ENCODE peak calls at places on chromosomes 2 and 18, in eight cellular contexts. R is AG04449, Z is lung, N is GM12865, L is uterus, A is GM20000, W is A673, B is H9. O is an unnamed sample.

GRCh38 chr2:151534001-151534400 is 124.3 kb downstream of the RIF1 start:
- DNase-seq in Z (no peak), W (no peak), L (no peak), B (no peak), A (no peak), N (no peak), R (no peak), O (no peak)

GRCh38 chr2:240240017-240240416 is 99.6 kb upstream of the OTOS start:
- DNase-seq in W (no peak), A (no peak), Z (peak), L (no peak), R (no peak), N (no peak), B (no peak), O (no peak)

GRCh38 chr18:28606686-28607085 is 429.8 kb upstream of the CDH2 start:
- DNase-seq in L (no peak), B (no peak), W (no peak), Z (no peak), R (no peak), N (no peak), A (no peak), O (no peak)

GRCh38 chr2:227164745-227165350 is 424 bp downstream of the COL4A3 start:
- DNase-seq in L (no peak), N (peak), B (peak), Z (no peak), W (no peak), R (no peak), A (peak), O (peak)

GRCh38 chr2:38301340-38301968 is 75.6 kb downstream of the ATL2 start:
- DNase-seq in W (no peak), L (no peak), N (peak), R (no peak), A (peak), B (peak), Z (no peak), O (peak)

GRCh38 chr18:23921716-23922285 is 92.8 kb upstream of the TTC39C start:
- DNase-seq in N (no peak), W (peak), A (no peak), L (no peak), Z (no peak), R (no peak), B (peak), O (no peak)

GRCh38 chr2:102114290-102114721 is 28.2 kb upstream of the IL1R1 start:
- DNase-seq in W (peak), B (no peak), R (peak), A (no peak), Z (no peak), L (no peak), N (peak), O (no peak)

GRCh38 chr2:238030422-238031155 is 30.2 kb upstream of the SCLY start:
- DNase-seq in W (no peak), B (no peak), A (no peak), Z (no peak), R (no peak), N (no peak), L (no peak), O (no peak)

DNA sequence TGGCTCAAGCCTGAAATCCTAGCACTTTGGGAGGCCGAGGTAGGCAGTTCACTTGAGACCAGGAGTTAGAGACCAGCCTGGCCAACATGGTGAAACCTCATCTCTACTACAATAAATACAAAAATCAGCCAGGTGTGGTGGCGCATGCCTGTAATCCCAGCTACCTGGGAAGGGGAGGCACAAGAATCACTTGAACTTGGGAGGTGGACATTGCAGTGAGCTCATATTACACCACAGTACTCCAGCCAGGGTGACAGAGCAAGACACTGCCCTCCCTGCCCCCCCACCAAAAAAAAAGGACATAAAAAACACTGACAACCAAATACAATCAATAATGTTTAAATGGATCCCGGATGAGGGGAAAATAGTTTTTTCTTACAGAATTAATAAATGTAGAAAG is 7.8 kb downstream of the TIA1 start:
- DNase-seq in W (no peak), Z (no peak), N (no peak), B (no peak), R (no peak), L (no peak), A (no peak), O (peak)
- TF ChIP-seq CTCF in W (no peak), Z (no peak), N (no peak), B (no peak), R (no peak), L (no peak), A (no peak), O (no peak)

DNA sequence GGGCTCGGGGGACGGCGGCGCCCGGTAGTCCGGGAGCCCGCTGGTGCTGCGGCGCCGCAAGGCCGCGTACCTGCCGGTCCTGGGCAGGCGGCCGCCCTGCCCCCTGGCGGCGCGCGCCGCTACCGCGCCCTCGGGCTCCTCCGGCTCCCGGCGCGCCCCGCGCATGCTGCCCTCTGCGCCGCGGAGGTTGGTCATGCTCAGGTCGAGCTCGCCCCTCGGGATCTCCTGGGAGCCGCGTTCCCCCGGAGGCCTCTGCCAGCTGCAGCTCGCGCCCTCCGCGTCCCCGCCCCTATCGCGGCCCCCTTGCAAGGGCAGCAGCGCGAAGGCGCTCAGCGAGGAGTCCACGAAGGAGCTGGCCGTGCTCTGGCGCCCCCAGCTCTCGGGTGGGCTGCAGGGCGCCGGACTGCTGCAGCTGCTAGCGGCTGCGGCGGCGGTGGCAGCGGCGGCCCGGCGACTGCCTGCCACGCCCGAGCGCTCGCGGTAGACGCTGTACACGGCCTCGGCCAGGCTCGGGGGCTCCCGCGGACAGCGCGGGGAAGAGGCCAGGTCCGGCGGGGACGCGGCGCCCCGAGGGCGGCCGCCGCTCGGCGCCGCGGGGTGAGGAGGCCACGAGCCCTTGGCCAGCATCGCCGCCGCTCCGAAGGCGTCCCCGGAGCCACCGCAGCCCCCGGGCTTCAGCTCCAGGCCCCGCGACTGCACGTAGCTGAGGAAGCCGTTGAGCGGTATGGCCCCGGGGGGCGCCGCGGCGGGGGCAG is 4.5 kb downstream of the TMEM200C start:
- DNase-seq in R (no peak), B (peak), N (peak), L (no peak), Z (no peak), W (no peak), A (peak), O (peak)
- TF ChIP-seq CTCF in R (peak), B (peak), N (peak), L (peak), Z (peak), W (no peak), A (peak), O (no peak)

GRCh38 chr18:48954837-48955527 is 4.2 kb upstream of the SMAD7 start:
- DNase-seq in L (no peak), W (no peak), A (no peak), N (no peak), Z (no peak), B (peak), R (no peak), O (no peak)

GRCh38 chr18:48956378-48956777 is 5.6 kb upstream of the SMAD7 start:
- DNase-seq in B (no peak), L (no peak), R (no peak), A (no peak), W (no peak), Z (no peak), N (no peak), O (no peak)

GRCh38 chr18:48957616-48958015 is 6.9 kb upstream of the SMAD7 start:
- DNase-seq in A (no peak), R (no peak), N (no peak), B (no peak), Z (no peak), W (no peak), L (no peak), O (no peak)

GRCh38 chr18:48957136-48957535 is 6.4 kb upstream of the SMAD7 start:
- DNase-seq in Z (no peak), B (no peak), L (no peak), A (no peak), N (no peak), R (no peak), W (no peak), O (no peak)

DNA sequence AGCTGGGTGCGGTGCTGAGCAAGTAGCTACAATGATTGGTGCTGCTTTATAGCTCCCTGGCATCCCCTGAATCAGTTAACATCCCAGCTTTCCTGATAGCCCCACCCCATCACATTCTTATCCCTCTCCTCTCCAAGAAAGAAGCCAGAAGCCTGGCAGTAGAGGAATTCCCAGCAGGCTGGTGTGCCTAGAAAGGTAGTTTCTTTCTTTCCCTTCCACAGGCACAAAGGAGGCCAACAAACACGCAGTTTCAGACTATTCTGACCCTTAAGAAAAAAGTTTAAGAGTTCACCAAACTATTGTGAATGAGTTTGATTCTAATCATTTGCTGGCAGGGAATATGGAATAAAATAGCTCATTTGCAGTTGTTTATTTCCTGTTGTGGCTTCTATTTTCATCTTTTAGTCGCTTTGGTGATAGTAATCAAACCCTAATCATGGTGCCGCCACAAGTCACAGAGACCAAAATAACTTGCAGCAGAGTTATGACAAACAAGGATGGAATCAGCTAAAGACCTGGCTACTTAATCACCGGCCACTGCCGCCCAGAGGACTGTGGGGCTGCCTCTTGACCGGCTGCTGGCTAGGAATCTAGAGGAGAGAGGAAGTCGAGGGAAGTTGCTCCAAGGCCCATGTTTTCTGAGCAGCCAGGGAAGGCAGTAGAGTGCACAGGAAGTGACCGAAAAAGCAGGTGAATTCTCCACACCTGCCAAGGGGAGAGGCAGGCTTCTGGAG is 4.9 kb upstream of the SMAD7 start:
- DNase-seq in R (no peak), N (no peak), A (no peak), Z (peak), W (no peak), B (peak), L (peak), O (peak)
- TF ChIP-seq CTCF in R (peak), N (no peak), A (no peak), Z (no peak), W (no peak), B (no peak), L (no peak), O (peak)

GRCh38 chr2:20396356-20397000 is 45.8 kb upstream of the PUM2 start:
- DNase-seq in A (no peak), Z (no peak), N (no peak), R (no peak), L (no peak), B (no peak), W (no peak), O (no peak)
- TF ChIP-seq CTCF in A (no peak), Z (no peak), N (no peak), R (no peak), L (no peak), B (no peak), W (no peak), O (no peak)

GRCh38 chr18:657311-657997 is at the start of gene TYMS:
- DNase-seq in Z (no peak), A (peak), B (peak), W (peak), N (peak), L (no peak), R (no peak), O (peak)
- TF ChIP-seq CTCF in Z (no peak), A (no peak), B (peak), W (no peak), N (no peak), L (peak), R (no peak), O (no peak)

GRCh38 chr2:159938375-159938774 is 124.0 kb downstream of the PLA2R1 start:
- DNase-seq in R (no peak), B (no peak), L (no peak), A (no peak), W (no peak), N (no peak), Z (no peak), O (no peak)

GRCh38 chr2:159942149-159942548 is 120.3 kb downstream of the PLA2R1 start:
- DNase-seq in R (no peak), W (no peak), B (no peak), L (no peak), N (no peak), Z (no peak), A (no peak), O (no peak)

GRCh38 chr2:159936471-159936870 is 125.9 kb downstream of the PLA2R1 start:
- DNase-seq in R (no peak), Z (no peak), L (no peak), A (no peak), N (no peak), W (peak), B (no peak), O (no peak)

GRCh38 chr2:159941729-159942128 is 120.7 kb downstream of the PLA2R1 start:
- DNase-seq in A (no peak), L (no peak), W (no peak), R (no peak), N (no peak), B (no peak), Z (no peak), O (no peak)

GRCh38 chr2:159939946-159940345 is 122.5 kb downstream of the PLA2R1 start:
- DNase-seq in W (peak), N (peak), L (no peak), A (peak), Z (no peak), B (no peak), R (no peak), O (no peak)
- TF ChIP-seq CTCF in W (peak), N (peak), L (no peak), A (peak), Z (no peak), B (peak), R (peak), O (peak)

O was measured in thyroid gland.